ENCODE peak calls at places on chromosome 13, in four cellular contexts. Y is HepG2, W is H1, E is K562. A is an unnamed sample.

GRCh38 chr13:96243371-96243770 is 153.5 kb downstream of the HS6ST3 start:
- DNase-seq in Y (no peak), W (no peak), E (no peak), A (no peak)

GRCh38 chr13:44334751-44335150 is 38.9 kb upstream of the SERP2 start:
- DNase-seq in Y (no peak), W (no peak), E (peak; percentile 26), A (no peak)

GRCh38 chr13:99969934-99970760 is 1.4 kb downstream of the ZIC5 start:
- DNase-seq in Y (peak; percentile 57), W (peak; percentile 76), E (peak; percentile 82), A (no peak)

GRCh38 chr13:44120814-44121505 is 241.3 kb downstream of the LACC1 start:
- DNase-seq in Y (no peak), W (no peak), E (no peak), A (no peak)

GRCh38 chr13:81409284-81409683 is 1068.4 kb upstream of the SPRY2 start:
- DNase-seq in Y (no peak), W (no peak), E (no peak), A (no peak)

GRCh38 chr13:27137759-27138158 is 33.9 kb downstream of the USP12 start:
- DNase-seq in Y (no peak), W (no peak), E (peak; percentile 24), A (no peak)

GRCh38 chr13:64900039-64900438 is 2330.1 kb downstream of the PCDH9 start:
- DNase-seq in Y (no peak), W (no peak), E (no peak), A (no peak)

GRCh38 chr13:32976046-32976781 is 40.0 kb upstream of the KL start:
- DNase-seq in Y (no peak), W (no peak), E (no peak), A (no peak)

GRCh38 chr13:41558781-41559560 is 101.6 kb downstream of the RGCC start:
- DNase-seq in Y (no peak), W (no peak), E (no peak), A (no peak)

GRCh38 chr13:25541434-25542123 is 169.8 kb downstream of the ATP8A2 start:
- DNase-seq in Y (no peak), W (no peak), E (peak; percentile 1), A (no peak)

GRCh38 chr13:52599853-52600603 is 42.2 kb upstream of the HNRNPA1L2 start:
- DNase-seq in Y (no peak), W (peak; percentile 75), E (no peak), A (no peak)

GRCh38 chr13:59274958-59275727 is 888.6 kb downstream of the DIAPH3 start:
- DNase-seq in Y (no peak), W (no peak), E (no peak), A (peak; percentile 7)

GRCh38 chr13:30713133-30713532 is 22.2 kb upstream of the ALOX5AP start:
- DNase-seq in Y (no peak), W (no peak), E (peak; percentile 6), A (no peak)

GRCh38 chr13:99911965-99912566 is 59.5 kb downstream of the ZIC5 start:
- DNase-seq in Y (no peak), W (no peak), E (no peak), A (no peak)

GRCh38 chr13:24511019-24511823 is 1.4 kb downstream of the PARP4 start:
- DNase-seq in Y (peak; percentile 26), W (no peak), E (peak; percentile 56), A (peak; percentile 63)

GRCh38 chr13:38255600-38255999 is 94.1 kb upstream of the UFM1 start:
- DNase-seq in Y (no peak), W (no peak), E (no peak), A (no peak)

GRCh38 chr13:30111810-30112209 is 195.5 kb downstream of the KATNAL1 start:
- DNase-seq in Y (peak; percentile 20), W (no peak), E (no peak), A (no peak)

GRCh38 chr13:36069881-36070366 is 61.3 kb downstream of the DCLK1 start:
- DNase-seq in Y (no peak), W (no peak), E (no peak), A (no peak)

GRCh38 chr13:104372128-104372527 is 1305.9 kb upstream of the SLC10A2 start:
- DNase-seq in Y (no peak), W (no peak), E (no peak), A (no peak)

GRCh38 chr13:60121288-60121687 is 42.4 kb downstream of the DIAPH3 start:
- DNase-seq in Y (no peak), W (no peak), E (no peak), A (no peak)

GRCh38 chr13:67402546-67402945 is 172.4 kb upstream of the PCDH9 start:
- DNase-seq in Y (no peak), W (no peak), E (no peak), A (no peak)

GRCh38 chr13:39350461-39350881 is 252.5 kb downstream of the LHFPL6 start:
- DNase-seq in Y (no peak), W (no peak), E (no peak), A (no peak)
- TF ChIP-seq SRF in Y (no peak), W (no peak), E (no peak), A (no peak)

GRCh38 chr13:112601351-112601750 is 13.4 kb upstream of the TUBGCP3 start:
- DNase-seq in Y (no peak), W (no peak), E (no peak), A (no peak)

GRCh38 chr13:112608212-112608611 is 20.3 kb upstream of the TUBGCP3 start:
- DNase-seq in Y (no peak), W (no peak), E (no peak), A (no peak)

GRCh38 chr13:112603641-112604220 is 15.8 kb upstream of the TUBGCP3 start:
- DNase-seq in Y (no peak), W (no peak), E (no peak), A (no peak)

GRCh38 chr13:112606125-112607001 is 18.4 kb upstream of the TUBGCP3 start:
- DNase-seq in Y (peak; percentile 65), W (peak; percentile 98), E (peak; percentile 88), A (no peak)

GRCh38 chr13:112605531-112605990 is 17.6 kb upstream of the TUBGCP3 start:
- DNase-seq in Y (no peak), W (no peak), E (no peak), A (no peak)
- H3K4me3 ChIP-seq in Y (peak overlapping the region; percentile 61), W (peak overlapping the region; percentile 48), E (peak overlapping the region; percentile 34), A (no peak overlapping the region)

DNA sequence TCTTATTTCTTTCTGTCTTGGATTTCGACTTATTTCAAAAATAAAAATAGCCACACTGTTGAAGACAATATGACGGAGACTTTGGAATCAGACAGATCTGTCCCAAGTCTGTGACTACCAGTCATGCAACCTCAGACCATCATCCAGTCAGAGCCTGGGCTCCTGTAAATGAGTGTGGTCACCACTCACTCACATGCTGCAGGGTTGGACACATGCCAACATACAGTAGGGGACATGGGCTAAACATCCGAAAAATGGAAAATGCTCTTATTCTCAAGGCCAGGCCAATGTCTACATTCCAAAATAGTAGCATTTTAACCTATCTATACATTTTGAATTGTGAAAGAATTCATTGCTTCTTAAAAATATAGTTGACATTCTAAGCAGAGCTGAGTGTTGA is 75.5 kb upstream of the EDNRB start:
- DNase-seq in Y (no peak), W (no peak), E (no peak), A (no peak)
- TF ChIP-seq CREB1 in Y (no peak), W (no peak), E (no peak), A (no peak)

DNA sequence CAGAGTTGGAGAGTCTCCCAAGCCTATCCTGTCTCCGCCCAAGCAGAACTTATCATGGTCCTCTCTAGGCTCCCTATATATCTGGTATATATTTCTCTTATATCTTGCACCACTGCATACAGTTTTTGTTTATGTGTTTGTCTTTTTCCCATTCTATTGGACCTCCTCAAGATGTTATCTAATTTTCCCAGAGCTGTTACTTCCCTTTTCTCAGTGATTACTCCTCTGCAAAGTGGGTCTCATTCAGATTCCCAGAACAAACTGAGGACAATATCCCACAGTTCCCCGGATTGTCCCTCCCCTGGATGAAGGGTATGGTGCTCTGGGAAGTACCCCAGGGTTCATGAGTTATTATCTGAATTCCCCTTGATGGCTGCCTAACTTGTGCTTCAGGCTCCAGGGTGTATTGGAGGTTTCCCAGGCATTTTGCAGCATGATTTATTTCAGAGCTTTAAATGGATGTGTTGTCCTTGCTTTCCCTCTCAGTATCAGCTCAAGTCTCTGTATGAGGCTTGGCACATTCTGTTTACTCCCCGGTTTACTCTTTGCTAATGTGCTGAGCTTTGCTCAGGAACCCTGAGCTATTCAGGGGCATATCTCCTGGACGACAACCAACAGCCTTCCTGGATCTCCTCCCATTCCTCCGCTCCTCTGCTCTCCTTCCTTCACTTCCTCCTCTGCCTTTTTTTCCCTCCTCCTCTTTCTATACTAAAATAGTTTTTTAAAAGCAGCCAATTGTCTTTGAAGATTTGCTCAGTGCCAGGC is 329.3 kb downstream of the SPRY2 start:
- DNase-seq in Y (no peak), W (no peak), E (no peak), A (no peak)
- TF ChIP-seq SRF in Y (no peak), W (no peak), E (no peak), A (no peak)

GRCh38 chr13:113446488-113446854 is 6.8 kb downstream of the ADPRHL1 start:
- DNase-seq in Y (no peak), W (no peak), E (no peak), A (no peak)

GRCh38 chr13:113447596-113447995 is 5.7 kb downstream of the ADPRHL1 start:
- DNase-seq in Y (no peak), W (no peak), E (no peak), A (no peak)

GRCh38 chr13:113449693-113450347 is 3.5 kb downstream of the ADPRHL1 start:
- DNase-seq in Y (no peak), W (no peak), E (peak; percentile 5), A (no peak)

GRCh38 chr13:113448885-113449692 is 4.2 kb downstream of the ADPRHL1 start:
- DNase-seq in Y (peak; percentile 91), W (no peak), E (peak; percentile 93), A (peak; percentile 4)

DNA sequence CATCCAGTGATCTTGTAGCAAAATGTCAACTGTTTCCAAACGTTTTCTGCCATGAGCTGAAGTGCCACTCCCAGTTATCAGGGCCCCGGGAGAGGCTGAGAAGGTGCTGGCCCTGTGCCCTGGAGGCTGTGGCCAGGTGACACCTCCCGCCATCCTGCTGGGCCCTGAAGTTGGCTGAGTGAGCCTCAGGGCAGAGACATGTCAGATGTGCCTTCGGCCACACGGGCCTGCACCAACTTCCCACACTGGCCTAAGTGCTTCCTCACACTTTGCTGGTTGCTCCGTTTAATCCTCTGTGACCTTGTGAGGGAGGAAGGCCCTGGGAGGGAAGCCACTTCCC is 4.8 kb downstream of the ADPRHL1 start:
- DNase-seq in Y (peak; percentile 29), W (no peak), E (peak; percentile 33), A (no peak)
- H3K4me3 ChIP-seq in Y (peak overlapping the region; percentile 77), W (no peak overlapping the region), E (peak overlapping the region; percentile 73), A (peak overlapping the region; percentile 16)

DNA sequence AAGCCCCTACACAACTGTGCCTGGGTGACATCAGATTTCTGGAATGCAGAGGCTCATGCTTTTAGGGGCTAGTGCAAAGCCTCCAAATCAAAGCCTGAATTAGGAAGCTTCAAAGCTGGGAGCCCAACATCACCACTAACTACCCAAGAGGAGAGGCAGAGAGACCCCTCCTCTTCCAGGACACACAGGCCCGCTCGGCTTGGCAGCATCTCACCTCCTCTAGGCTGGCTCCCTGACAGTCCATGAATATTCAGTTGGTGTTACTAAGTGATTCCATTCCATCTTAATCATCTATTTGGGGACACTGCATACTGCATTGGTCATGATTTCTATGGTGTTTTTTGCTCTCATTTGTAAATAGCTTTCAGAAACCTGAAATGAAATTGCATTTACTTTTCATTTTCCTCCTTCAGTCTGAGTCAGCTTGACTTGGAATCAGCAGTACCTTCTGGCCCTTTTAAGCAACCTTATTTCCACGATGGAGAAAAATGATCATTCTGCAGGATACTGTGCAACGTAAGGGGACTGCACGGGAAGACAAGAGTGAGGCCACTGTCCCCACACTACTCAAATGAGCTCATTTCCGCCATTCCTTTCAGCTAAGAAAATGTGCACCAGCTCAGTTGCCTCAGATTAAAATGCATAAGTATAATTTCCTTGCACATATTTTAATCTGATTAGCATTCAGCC is 219.8 kb downstream of the RFC3 start:
- DNase-seq in Y (no peak), W (no peak), E (no peak), A (no peak)
- TF ChIP-seq CREB1 in Y (no peak), W (no peak), E (no peak), A (peak; percentile 73)

A was measured in GM12878.